ENCODE peak calls at places on chromosomes 7 and 10, in four cellular contexts. One of them, this sample, is unnamed.

GRCh38 chr10:36349445-36350063 is 707.5 kb upstream of the FZD8 start:
- DNase-seq in HepG2: no peak
- DNase-seq in GM12878: no peak
- DNase-seq in H1: no peak
- DNase-seq in this sample: no peak

GRCh38 chr7:139683137-139683871 is 94.5 kb downstream of the HIPK2 start:
- DNase-seq in HepG2: no peak
- DNase-seq in GM12878: no peak
- DNase-seq in H1: no peak
- DNase-seq in this sample: no peak

GRCh38 chr10:118272090-118272775 is 69.9 kb downstream of the FAM204A start:
- DNase-seq in H1: no peak
- DNase-seq in HepG2: no peak
- DNase-seq in GM12878: no peak
- DNase-seq in this sample: no peak

GRCh38 chr10:96832721-96833219 is 672 bp downstream of the LCOR start:
- DNase-seq in GM12878: no peak
- DNase-seq in HepG2: peak; percentile 58
- DNase-seq in H1: peak; percentile 83
- DNase-seq in this sample: no peak

GRCh38 chr10:125472037-125472607 is 210.8 kb downstream of the TEX36 start:
- DNase-seq in H1: no peak
- DNase-seq in HepG2: peak; percentile 8
- DNase-seq in GM12878: no peak
- DNase-seq in this sample: no peak

GRCh38 chr7:48637382-48637781 is 287.0 kb upstream of the CDC14C start:
- DNase-seq in H1: no peak
- DNase-seq in GM12878: no peak
- DNase-seq in HepG2: no peak
- DNase-seq in this sample: no peak

GRCh38 chr10:58982470-58983239 is 193.8 kb upstream of the PHYHIPL start:
- DNase-seq in GM12878: no peak
- DNase-seq in H1: no peak
- DNase-seq in HepG2: no peak
- DNase-seq in this sample: no peak

GRCh38 chr7:150745868-150746267 is 8.7 kb downstream of the GIMAP5 start:
- DNase-seq in GM12878: no peak
- DNase-seq in H1: no peak
- DNase-seq in HepG2: no peak
- DNase-seq in this sample: no peak

GRCh38 chr7:121126201-121126600 is 137.7 kb downstream of the CPED1 start:
- DNase-seq in H1: no peak
- DNase-seq in HepG2: no peak
- DNase-seq in GM12878: no peak
- DNase-seq in this sample: no peak

GRCh38 chr10:16809074-16809718 is 8.0 kb downstream of the RSU1 start:
- DNase-seq in GM12878: no peak
- DNase-seq in H1: peak; percentile 74
- DNase-seq in HepG2: peak; percentile 29
- DNase-seq in this sample: peak; percentile 72

GRCh38 chr10:16799621-16800020 is 17.6 kb downstream of the RSU1 start:
- DNase-seq in H1: no peak
- DNase-seq in HepG2: no peak
- DNase-seq in GM12878: peak; percentile 45
- DNase-seq in this sample: no peak

GRCh38 chr10:16804123-16804522 is 13.1 kb downstream of the RSU1 start:
- DNase-seq in HepG2: no peak
- DNase-seq in GM12878: no peak
- DNase-seq in H1: no peak
- DNase-seq in this sample: no peak

GRCh38 chr10:16798571-16798970 is 18.7 kb downstream of the RSU1 start:
- DNase-seq in HepG2: no peak
- DNase-seq in GM12878: no peak
- DNase-seq in H1: no peak
- DNase-seq in this sample: no peak

DNA sequence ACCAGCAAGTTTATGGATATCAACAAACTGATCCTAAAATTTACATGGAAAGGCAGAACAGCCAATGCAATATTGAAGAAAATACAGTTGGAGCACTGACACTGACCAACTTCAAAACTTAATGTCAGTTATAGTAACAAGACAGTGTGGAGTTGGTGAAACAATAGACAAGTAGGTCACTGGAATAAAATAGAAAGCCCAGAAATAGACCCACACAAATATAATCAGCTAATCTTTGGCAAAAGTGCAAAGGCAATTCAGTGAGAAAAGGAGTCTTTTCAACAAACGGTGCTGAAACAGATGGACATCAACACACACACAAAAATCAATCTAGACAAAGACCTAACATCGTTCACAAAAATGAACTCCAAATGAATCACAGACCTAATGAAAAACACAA is 13.8 kb downstream of the RSU1 start:
- DNase-seq in H1: no peak
- DNase-seq in GM12878: no peak
- DNase-seq in HepG2: no peak
- DNase-seq in this sample: no peak
- TF ChIP-seq HDAC6 in H1: no peak
- TF ChIP-seq HDAC6 in GM12878: no peak
- TF ChIP-seq HDAC6 in HepG2: no peak
- TF ChIP-seq HDAC6 in this sample: no peak

GRCh38 chr10:60734226-60734625 is 44.1 kb upstream of the CDK1 start:
- DNase-seq in HepG2: no peak
- DNase-seq in H1: no peak
- DNase-seq in GM12878: no peak
- DNase-seq in this sample: no peak

GRCh38 chr10:60735244-60735643 is 43.0 kb upstream of the CDK1 start:
- DNase-seq in HepG2: no peak
- DNase-seq in H1: no peak
- DNase-seq in GM12878: no peak
- DNase-seq in this sample: no peak

GRCh38 chr10:60733826-60734225 is 44.5 kb upstream of the CDK1 start:
- DNase-seq in GM12878: no peak
- DNase-seq in H1: peak; percentile 49
- DNase-seq in HepG2: no peak
- DNase-seq in this sample: no peak

GRCh38 chr10:60732240-60733188 is 45.8 kb upstream of the CDK1 start:
- DNase-seq in HepG2: no peak
- DNase-seq in H1: peak; percentile 66
- DNase-seq in GM12878: no peak
- DNase-seq in this sample: no peak

DNA sequence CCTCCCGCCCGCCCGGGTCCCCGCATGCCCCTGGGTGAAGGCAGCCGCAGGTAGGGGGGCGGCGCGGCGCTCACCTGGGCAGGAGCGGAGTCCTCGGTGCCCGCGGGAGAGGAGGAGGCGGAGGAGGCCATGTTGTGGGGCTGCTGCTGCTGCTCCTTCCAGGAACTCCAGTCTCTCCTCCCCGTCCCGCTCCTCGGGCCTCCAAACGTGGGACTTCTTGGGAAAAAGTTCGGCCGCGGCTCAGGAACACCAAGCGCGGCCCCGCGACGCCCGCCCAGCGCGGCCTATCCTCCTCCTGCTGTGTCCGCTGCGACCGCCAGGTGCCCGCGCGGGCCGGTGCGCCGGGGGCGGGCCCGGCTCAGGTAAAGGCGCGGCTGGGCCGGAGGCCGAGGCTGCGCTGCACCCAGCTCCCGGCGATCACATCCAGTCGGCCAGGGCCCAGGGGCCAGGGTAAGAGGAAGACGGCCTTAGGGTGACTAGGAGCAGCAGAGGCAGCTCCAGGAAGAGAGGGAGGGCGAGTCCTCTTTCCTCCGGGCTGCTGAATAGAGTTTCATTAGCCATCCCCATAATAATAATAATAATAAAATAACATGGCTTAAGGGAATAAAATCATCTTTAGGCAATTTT is 45.0 kb upstream of the CDK1 start:
- DNase-seq in H1: peak; percentile 81
- DNase-seq in GM12878: no peak
- DNase-seq in HepG2: no peak
- DNase-seq in this sample: no peak
- TF ChIP-seq POLR2A in H1: no peak
- TF ChIP-seq POLR2A in GM12878: no peak
- TF ChIP-seq POLR2A in HepG2: no peak
- TF ChIP-seq POLR2A in this sample: no peak

GRCh38 chr10:1608408-1609037 is 128.8 kb downstream of the ADARB2 start:
- DNase-seq in HepG2: no peak
- DNase-seq in H1: no peak
- DNase-seq in GM12878: no peak
- DNase-seq in this sample: no peak
- TF ChIP-seq KDM1A in HepG2: no peak
- TF ChIP-seq KDM1A in H1: no peak
- TF ChIP-seq KDM1A in GM12878: no peak
- TF ChIP-seq KDM1A in this sample: no peak

GRCh38 chr7:27359167-27359731 is 116.6 kb downstream of the EVX1 start:
- DNase-seq in HepG2: no peak
- DNase-seq in GM12878: no peak
- DNase-seq in H1: no peak
- DNase-seq in this sample: no peak
- TF ChIP-seq HDAC6 in HepG2: no peak
- TF ChIP-seq HDAC6 in GM12878: no peak
- TF ChIP-seq HDAC6 in H1: no peak
- TF ChIP-seq HDAC6 in this sample: no peak

DNA sequence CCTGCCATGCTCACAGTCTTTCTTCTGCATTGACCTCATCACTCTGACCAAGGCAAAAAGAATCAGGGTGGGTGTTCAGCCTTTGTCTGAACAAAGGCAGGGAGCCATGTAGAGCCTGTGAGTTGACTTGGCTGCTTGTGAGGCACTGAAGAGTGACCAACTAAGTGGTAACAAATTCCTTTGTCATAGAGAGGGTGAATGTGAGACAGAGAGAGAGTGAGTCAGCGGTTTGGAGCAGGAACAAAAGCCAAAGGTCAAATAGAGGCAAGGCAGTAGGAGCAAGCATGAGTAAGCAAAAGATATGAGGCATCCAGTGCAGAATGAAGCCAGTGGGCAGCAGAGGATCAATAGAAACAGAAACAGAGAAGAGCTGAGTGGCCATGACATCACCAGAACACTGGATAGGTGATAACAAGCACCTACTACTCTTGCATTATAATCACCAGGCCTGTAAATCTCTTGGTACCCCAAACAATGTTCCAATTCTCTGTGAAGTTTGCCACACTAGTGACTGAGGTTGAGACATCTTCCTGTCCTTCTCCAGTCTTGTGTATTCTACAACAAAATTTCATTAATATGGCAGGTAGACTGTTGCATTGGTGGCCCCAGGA is 116.2 kb upstream of the LAMB4 start:
- DNase-seq in HepG2: peak; percentile 80
- DNase-seq in H1: no peak
- DNase-seq in GM12878: peak; percentile 26
- DNase-seq in this sample: peak; percentile 85
- TF ChIP-seq POLR2A in HepG2: no peak
- TF ChIP-seq POLR2A in H1: no peak
- TF ChIP-seq POLR2A in GM12878: no peak
- TF ChIP-seq POLR2A in this sample: peak; percentile 76

GRCh38 chr7:922334-923107 is 32.0 kb downstream of the ADAP1 start:
- DNase-seq in GM12878: no peak
- DNase-seq in HepG2: no peak
- DNase-seq in H1: no peak
- DNase-seq in this sample: no peak

GRCh38 chr7:923108-924041 is 31.1 kb downstream of the ADAP1 start:
- DNase-seq in H1: peak; percentile 51
- DNase-seq in GM12878: peak; percentile 81
- DNase-seq in HepG2: no peak
- DNase-seq in this sample: peak; percentile 64

GRCh38 chr7:921071-921461 is 33.4 kb downstream of the ADAP1 start:
- DNase-seq in HepG2: no peak
- DNase-seq in H1: peak; percentile 41
- DNase-seq in GM12878: no peak
- DNase-seq in this sample: no peak

GRCh38 chr7:920351-921070 is 34.0 kb downstream of the ADAP1 start:
- DNase-seq in HepG2: no peak
- DNase-seq in GM12878: no peak
- DNase-seq in H1: peak; percentile 44
- DNase-seq in this sample: no peak

GRCh38 chr7:921581-922333 is 32.7 kb downstream of the ADAP1 start:
- DNase-seq in GM12878: no peak
- DNase-seq in H1: no peak
- DNase-seq in HepG2: no peak
- DNase-seq in this sample: no peak
- TF ChIP-seq KDM1A in GM12878: no peak
- TF ChIP-seq KDM1A in H1: no peak
- TF ChIP-seq KDM1A in HepG2: no peak
- TF ChIP-seq KDM1A in this sample: no peak

DNA sequence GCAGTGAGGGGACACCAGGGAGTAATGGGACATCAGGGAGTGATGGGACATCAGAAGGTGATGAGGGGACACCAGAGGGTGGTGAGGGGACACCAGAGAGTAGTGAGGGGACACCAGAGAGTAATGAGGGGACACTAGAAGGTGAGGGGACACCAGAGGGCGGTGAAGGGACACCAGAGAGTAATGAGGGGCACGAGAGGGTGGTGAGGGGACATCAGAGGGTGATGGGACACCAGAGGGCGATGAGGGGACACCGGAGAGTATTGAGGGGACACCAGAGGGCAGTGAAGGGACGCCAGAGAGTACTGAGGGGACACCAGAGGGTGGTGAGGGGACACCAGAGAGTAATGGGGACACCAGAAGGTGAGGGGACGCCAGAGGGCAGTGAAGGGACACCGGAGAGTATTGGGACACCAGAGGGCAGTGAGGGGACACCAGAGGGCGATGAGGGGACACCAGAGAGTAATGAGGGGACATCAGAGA is 10.5 kb downstream of the NACAD start:
- DNase-seq in HepG2: peak; percentile 34
- DNase-seq in H1: no peak
- DNase-seq in GM12878: no peak
- DNase-seq in this sample: no peak
- TF ChIP-seq HDAC6 in HepG2: no peak
- TF ChIP-seq HDAC6 in H1: no peak
- TF ChIP-seq HDAC6 in GM12878: no peak
- TF ChIP-seq HDAC6 in this sample: no peak

DNA sequence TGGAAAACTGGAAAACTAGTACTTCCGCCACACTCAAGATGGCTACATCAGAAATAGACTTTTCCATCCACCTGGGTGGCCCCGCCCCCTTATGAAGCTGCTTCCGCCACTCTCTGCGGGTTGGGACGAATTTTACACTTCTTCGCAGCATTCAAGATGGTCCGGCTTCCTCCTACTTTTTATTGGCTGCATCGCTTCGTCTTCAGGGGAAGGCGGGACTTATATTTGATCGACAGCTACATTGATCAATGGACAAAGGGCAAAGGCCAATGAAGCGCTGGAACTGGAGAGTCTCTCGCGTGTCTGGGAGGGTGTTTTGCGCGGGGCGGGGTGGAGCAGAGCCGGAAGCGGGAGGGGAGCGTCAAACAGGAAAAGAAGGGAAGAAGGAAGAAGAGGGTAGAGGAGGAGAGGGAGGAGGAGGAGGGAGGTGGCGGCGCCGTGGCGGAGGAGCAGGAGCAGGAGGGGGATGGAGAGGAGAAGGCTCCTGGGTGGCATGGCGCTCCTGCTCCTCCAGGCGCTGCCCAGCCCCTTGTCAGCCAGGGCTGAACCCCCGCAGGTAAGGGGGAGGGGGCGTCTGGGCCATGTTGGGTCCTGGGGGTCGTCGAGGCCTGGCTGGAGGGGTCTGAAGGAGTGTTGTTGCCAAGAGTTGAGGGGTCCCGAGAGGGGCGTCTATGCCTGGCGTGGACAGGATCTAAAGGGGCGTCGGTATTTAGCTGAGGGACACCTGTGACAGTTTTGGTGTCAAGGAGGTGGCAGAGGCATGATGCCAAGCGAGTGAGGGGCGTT is at the start of gene WBP1L:
- DNase-seq in H1: peak; percentile 91
- DNase-seq in GM12878: peak; percentile 100
- DNase-seq in HepG2: peak; percentile 99
- DNase-seq in this sample: peak; percentile 89
- TF ChIP-seq POLR2A in H1: peak; percentile 40
- TF ChIP-seq POLR2A in GM12878: peak; percentile 83
- TF ChIP-seq POLR2A in HepG2: peak; percentile 25
- TF ChIP-seq POLR2A in this sample: peak; percentile 78